ENCODE peak calls at places on chromosomes 12 and 14, in eight cellular contexts. W is body of pancreas, T is GM06990, E is esophagus muscularis mucosa, S is heart right ventricle, A is foreskin keratinocyte, Y is HL-60, G is DND-41. U is an unnamed sample.
A peak's percentile ranks its signal among the peaks of the same experiment; 100 is the strongest.

GRCh38 chr12:113422929-113423669 is 919 bp downstream of the SDSL start:
- DNase-seq in W (peak; percentile 44), T (no peak), E (no peak), S (no peak), A (no peak), Y (no peak), G (no peak), U (no peak)

GRCh38 chr12:52025301-52026172 is 18.8 kb downstream of the TAMALIN start:
- DNase-seq in W (peak; percentile 89), T (peak; percentile 72), E (peak; percentile 98), S (peak; percentile 72), A (peak; percentile 61), Y (peak; percentile 84), G (peak; percentile 91), U (peak; percentile 92)

GRCh38 chr14:24409956-24410355 is 11.2 kb downstream of the NYNRIN start:
- DNase-seq in W (no peak), T (no peak), E (no peak), S (no peak), A (no peak), Y (no peak), G (no peak), U (no peak)

GRCh38 chr14:37172024-37172869 is at the start of gene SLC25A21:
- DNase-seq in W (peak; percentile 86), T (peak; percentile 31), E (no peak), S (peak; percentile 69), A (peak; percentile 76), Y (no peak), G (no peak), U (peak; percentile 74)

GRCh38 chr12:117051380-117051779 is 47.8 kb downstream of the TESC start:
- DNase-seq in W (no peak), T (no peak), E (no peak), S (no peak), A (no peak), Y (no peak), G (no peak), U (no peak)

GRCh38 chr14:77376771-77377501 is at the start of the genes SAMD15 and TMED8:
- DNase-seq in W (peak; percentile 88), T (peak; percentile 93), E (peak; percentile 93), S (peak; percentile 88), A (peak; percentile 69), Y (peak; percentile 29), G (peak; percentile 84), U (peak; percentile 84)

GRCh38 chr12:123054371-123054770 is 73.9 kb downstream of the ARL6IP4 start:
- DNase-seq in W (no peak), T (no peak), E (no peak), S (no peak), A (no peak), Y (no peak), G (no peak), U (no peak)

GRCh38 chr14:84797326-84797725 is 732.6 kb upstream of the FLRT2 start:
- DNase-seq in W (no peak), T (no peak), E (no peak), S (no peak), A (no peak), Y (no peak), G (no peak), U (no peak)

GRCh38 chr14:76717508-76717907 is 43.8 kb upstream of the VASH1 start:
- DNase-seq in W (no peak), T (no peak), E (peak; percentile 89), S (no peak), A (no peak), Y (no peak), G (no peak), U (peak; percentile 7)

GRCh38 chr14:105765893-105766614 is 239.7 kb downstream of the TMEM121 start:
- DNase-seq in W (no peak), T (no peak), E (peak; percentile 82), S (no peak), A (no peak), Y (no peak), G (no peak), U (no peak)

GRCh38 chr12:52582489-52582888 is 8.8 kb upstream of the KRT74 start:
- DNase-seq in W (no peak), T (no peak), E (no peak), S (no peak), A (no peak), Y (no peak), G (no peak), U (no peak)

GRCh38 chr14:99137913-99138571 is 134.0 kb downstream of the BCL11B start:
- DNase-seq in W (no peak), T (no peak), E (no peak), S (no peak), A (no peak), Y (peak; percentile 12), G (no peak), U (no peak)

DNA sequence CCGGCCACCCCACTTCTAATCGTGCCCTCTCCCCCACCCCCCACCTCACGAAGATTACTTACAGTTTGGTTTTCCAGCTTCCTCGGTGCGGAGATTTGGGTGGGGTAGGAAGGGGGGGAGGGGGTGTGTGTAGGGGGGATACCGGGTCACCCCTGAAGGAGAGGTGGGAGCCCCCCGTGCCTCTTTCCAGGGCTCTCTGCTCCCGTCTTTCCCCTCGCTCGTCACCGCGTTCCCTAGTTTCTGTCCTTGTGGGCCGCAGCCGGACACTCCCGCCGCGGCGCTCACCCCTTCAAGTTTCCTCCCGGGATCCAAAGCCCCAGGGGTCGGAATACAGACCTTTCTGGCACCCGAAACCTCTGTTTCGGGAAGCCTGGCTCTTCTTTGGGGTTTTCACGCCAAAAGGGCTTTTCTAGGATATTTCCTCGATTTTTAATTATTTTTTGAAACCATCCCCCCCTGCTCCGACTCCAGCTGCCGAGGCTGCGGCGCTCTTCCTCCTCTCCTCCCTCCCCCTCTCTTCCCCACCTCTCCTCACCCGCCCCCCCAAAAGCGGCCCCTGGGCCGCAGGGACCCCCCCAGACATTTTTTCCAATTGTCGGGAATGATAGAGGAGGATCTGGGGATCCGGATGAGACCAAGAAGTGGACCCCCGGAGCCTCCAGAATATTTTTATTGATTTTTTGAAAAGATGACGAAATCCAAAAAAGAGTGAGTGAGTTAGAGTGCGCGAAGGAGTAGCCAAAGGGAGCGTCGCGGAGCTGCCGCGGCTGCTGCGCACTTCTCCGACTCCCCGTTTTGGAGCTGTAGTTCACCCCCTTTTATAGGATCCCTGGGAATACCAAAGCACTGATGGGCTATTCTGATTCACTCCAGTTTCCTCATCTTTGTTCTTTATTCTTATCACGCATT is 1.7 kb downstream of the CCND2 start:
- DNase-seq in W (peak; percentile 39), T (peak; percentile 38), E (peak; percentile 83), S (peak; percentile 33), A (no peak), Y (no peak), G (no peak), U (peak; percentile 28)
- H3K27me3 ChIP-seq in W (peaks cover 6% of the 10 kb centered on the region), T (no peaks in the 10 kb centered on the region), E (no peaks in the 10 kb centered on the region), S (peaks cover 15% of the 10 kb centered on the region), A (no peaks in the 10 kb centered on the region), Y (no peaks in the 10 kb centered on the region), G (peaks cover 71% of the 10 kb centered on the region), U (no peaks in the 10 kb centered on the region)

DNA sequence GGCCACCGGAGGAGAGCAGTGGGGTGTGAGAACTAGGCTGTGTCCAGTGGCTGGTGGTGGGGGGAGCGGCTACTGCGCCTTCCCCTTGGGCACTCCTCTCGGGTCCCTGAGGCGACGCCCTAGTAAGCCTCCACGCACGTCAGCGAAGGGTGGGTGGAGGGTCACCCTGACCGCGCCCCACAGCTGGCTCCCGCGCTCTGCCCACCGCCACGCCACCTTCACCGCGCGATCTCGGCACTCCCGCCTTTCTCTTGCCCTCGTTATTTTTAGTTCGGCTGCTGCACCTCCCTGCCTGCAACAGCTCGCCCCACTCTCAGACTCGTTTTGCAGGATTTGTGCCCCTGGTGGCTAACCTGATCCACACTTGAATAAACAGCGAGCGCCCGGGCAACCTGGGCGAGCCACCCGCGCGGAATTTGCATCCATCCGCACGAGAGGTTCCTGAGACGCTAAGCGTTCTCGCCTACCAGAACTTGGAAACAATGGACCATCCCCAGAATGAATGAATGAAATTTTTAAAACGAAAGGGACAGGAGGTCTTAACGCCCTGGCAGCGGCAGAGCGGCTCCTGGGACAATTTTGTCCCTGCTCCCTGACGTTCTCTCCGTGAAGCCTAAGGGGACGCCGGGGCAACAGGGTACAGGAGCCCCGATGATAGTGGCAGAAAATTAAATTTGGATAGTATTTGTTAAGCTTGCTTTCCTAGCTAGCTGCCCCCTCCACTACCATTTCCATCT is 7.0 kb upstream of the BMP4 start:
- DNase-seq in W (peak; percentile 69), T (no peak), E (no peak), S (peak; percentile 27), A (no peak), Y (no peak), G (no peak), U (peak; percentile 45)
- TF ChIP-seq CTCF in W (peak; percentile 55), T (peak; percentile 4), E (no peak), S (peak; percentile 18), A (peak; percentile 67), Y (no peak), G (no peak), U (no peak)

GRCh38 chr14:56798447-56799326 is 11.6 kb downstream of the OTX2 start:
- DNase-seq in W (no peak), T (no peak), E (peak; percentile 72), S (no peak), A (no peak), Y (no peak), G (no peak), U (no peak)

GRCh38 chr14:56796259-56796658 is 14.0 kb downstream of the OTX2 start:
- DNase-seq in W (no peak), T (no peak), E (no peak), S (no peak), A (no peak), Y (no peak), G (no peak), U (no peak)

GRCh38 chr14:56797003-56797568 is 13.2 kb downstream of the OTX2 start:
- DNase-seq in W (no peak), T (no peak), E (no peak), S (no peak), A (no peak), Y (no peak), G (no peak), U (no peak)

GRCh38 chr14:56799327-56799645 is 11.0 kb downstream of the OTX2 start:
- DNase-seq in W (no peak), T (no peak), E (no peak), S (no peak), A (no peak), Y (no peak), G (no peak), U (no peak)

DNA sequence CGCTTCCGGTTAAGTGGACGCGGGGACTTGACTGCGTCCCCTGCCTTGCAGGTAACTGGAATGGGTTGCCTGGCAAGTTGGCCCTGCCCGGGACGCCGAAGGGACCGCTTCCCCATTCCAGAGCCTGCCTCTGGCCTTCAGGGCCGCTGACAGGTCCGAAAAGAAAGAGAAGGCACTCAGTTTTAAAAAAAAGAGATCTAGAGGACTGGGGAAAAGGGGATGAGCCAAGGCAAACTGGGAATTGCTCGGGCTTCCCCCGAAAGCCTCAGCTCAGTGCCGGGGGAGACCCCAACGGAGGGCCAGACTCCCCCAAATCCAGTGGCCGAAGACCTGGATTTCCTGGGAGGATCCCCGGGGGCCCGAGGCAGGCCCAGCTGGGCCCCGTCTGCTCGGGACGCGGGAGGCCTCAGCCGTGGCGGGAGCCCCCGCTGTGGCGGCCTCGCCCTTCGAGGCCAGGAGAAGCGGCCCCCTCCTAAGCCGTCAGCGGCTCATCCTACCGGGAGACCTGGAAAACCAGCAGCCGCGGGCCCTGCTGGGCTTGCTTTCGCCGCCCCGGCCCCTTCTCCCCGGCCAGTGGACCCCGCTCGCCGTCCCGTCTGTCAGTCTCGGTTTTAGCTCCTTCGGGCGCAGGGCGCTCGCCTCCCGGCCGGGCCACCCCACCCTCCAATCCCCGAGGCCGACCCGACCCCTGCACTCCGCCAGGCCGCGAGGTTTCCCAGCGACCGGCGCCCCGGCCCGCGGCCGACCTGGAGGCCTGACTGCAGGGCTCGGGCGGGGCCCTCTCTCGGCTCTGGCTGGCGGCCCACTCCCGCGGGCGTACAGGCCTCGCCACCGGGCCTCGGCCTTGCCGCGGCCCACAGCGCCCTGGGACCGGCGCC is 12.5 kb downstream of the OTX2 start:
- DNase-seq in W (peak; percentile 37), T (no peak), E (peak; percentile 91), S (no peak), A (no peak), Y (no peak), G (no peak), U (no peak)
- H3K27me3 ChIP-seq in W (peaks cover 43% of the 10 kb centered on the region), T (peaks cover 2% of the 10 kb centered on the region), E (peaks cover 61% of the 10 kb centered on the region), S (peaks cover 100% of the 10 kb centered on the region), A (peaks cover 100% of the 10 kb centered on the region), Y (peaks cover 73% of the 10 kb centered on the region), G (peaks cover 16% of the 10 kb centered on the region), U (peaks cover 87% of the 10 kb centered on the region)

GRCh38 chr14:65226824-65227604 is 124.7 kb upstream of the MAX start:
- DNase-seq in W (peak; percentile 84), T (no peak), E (no peak), S (no peak), A (no peak), Y (no peak), G (no peak), U (peak; percentile 86)
- TF ChIP-seq CTCF in W (no peak), T (no peak), E (no peak), S (no peak), A (no peak), Y (no peak), G (no peak), U (no peak)

U was measured in colonic mucosa.